ENCODE peak calls at places on chromosome 14, in six cellular contexts. P is mesendoderm; W is effector memory CD8-positive, alpha-beta T cell; K is hepatocyte; V is fibroblast of pulmonary artery; F is activated CD4-positive, CD25-positive, alpha-beta regulatory T cell. L is an unnamed sample.

GRCh38 chr14:93490001-93490400 is 59.3 kb downstream of the UNC79 start:
- DNase-seq in W (no peak), V (no peak), P (no peak), F (no peak), K (no peak), L (no peak)

GRCh38 chr14:51328089-51328941 is 88.3 kb downstream of the TMX1 start:
- DNase-seq in V (peak; percentile 59), K (no peak), P (peak; percentile 25), W (no peak), F (no peak), L (peak; percentile 85)

GRCh38 chr14:61326847-61327246 is 5.5 kb downstream of the PRKCH start:
- DNase-seq in W (no peak), V (peak; percentile 92), K (peak; percentile 30), P (peak; percentile 71), F (no peak), L (peak; percentile 27)

GRCh38 chr14:64708148-64709004 is 4.2 kb downstream of the PLEKHG3 start:
- DNase-seq in P (peak; percentile 98), K (peak; percentile 87), V (no peak), W (peak; percentile 25), F (no peak), L (peak; percentile 69)

GRCh38 chr14:102086346-102086971 is 385 bp downstream of the HSP90AA1 start:
- DNase-seq in V (peak; percentile 63), W (peak; percentile 72), K (peak; percentile 79), P (peak; percentile 48), F (peak; percentile 60), L (peak; percentile 76)

GRCh38 chr14:34539407-34540180 is at the start of gene EAPP:
- DNase-seq in F (no peak), P (peak; percentile 99), K (peak; percentile 99), W (peak; percentile 91), V (peak; percentile 98), L (peak; percentile 98)

GRCh38 chr14:102666635-102667034 is 74.2 kb downstream of the RCOR1 start:
- DNase-seq in P (no peak), W (no peak), V (peak; percentile 20), K (no peak), F (no peak), L (peak; percentile 67)

GRCh38 chr14:101018561-101019290 is 115.2 kb upstream of the RTL1 start:
- DNase-seq in F (no peak), W (no peak), P (no peak), V (no peak), K (no peak), L (no peak)

GRCh38 chr14:66383271-66383670 is 102.9 kb upstream of the CCDC196 start:
- DNase-seq in F (no peak), P (no peak), W (no peak), K (no peak), V (no peak), L (no peak)

GRCh38 chr14:74140374-74140850 is 55.7 kb downstream of the LIN52 start:
- DNase-seq in W (no peak), K (peak; percentile 77), F (no peak), V (peak; percentile 13), P (peak; percentile 10), L (no peak)

GRCh38 chr14:95498622-95499353 is 17.7 kb downstream of the SYNE3 start:
- DNase-seq in V (no peak), F (no peak), K (peak; percentile 54), W (no peak), P (no peak), L (no peak)

GRCh38 chr14:69049675-69050074 is 70.6 kb upstream of the ACTN1 start:
- DNase-seq in W (no peak), F (no peak), V (peak; percentile 96), K (peak; percentile 57), P (no peak), L (peak; percentile 93)

GRCh38 chr14:103164786-103165185 is 41.5 kb downstream of the TNFAIP2 start:
- DNase-seq in P (no peak), W (no peak), V (no peak), K (no peak), F (no peak), L (no peak)

GRCh38 chr14:71694888-71695505 is 237.2 kb upstream of the RGS6 start:
- DNase-seq in F (no peak), V (no peak), W (no peak), K (no peak), P (no peak), L (no peak)

GRCh38 chr14:94548131-94548998 is 12.9 kb upstream of the SERPINA4 start:
- DNase-seq in V (peak; percentile 17), P (no peak), W (no peak), K (no peak), F (no peak), L (no peak)

GRCh38 chr14:72714871-72715214 is 179.1 kb downstream of the DPF3 start:
- DNase-seq in F (no peak), P (no peak), V (no peak), W (no peak), K (no peak), L (no peak)

GRCh38 chr14:38224328-38224727 is 16.6 kb downstream of the SSTR1 start:
- DNase-seq in F (no peak), K (no peak), W (no peak), V (peak; percentile 7), P (no peak), L (no peak)

GRCh38 chr14:61364243-61364642 is 42.9 kb downstream of the PRKCH start:
- DNase-seq in F (no peak), K (no peak), V (no peak), W (no peak), P (no peak), L (no peak)

GRCh38 chr14:105064721-105065143 is 498 bp downstream of the GPR132 start:
- DNase-seq in W (no peak), P (no peak), K (peak; percentile 82), V (peak; percentile 16), F (no peak), L (peak; percentile 32)

GRCh38 chr14:94484476-94484875 is 8.5 kb upstream of the SERPINA9 start:
- DNase-seq in P (no peak), W (no peak), F (no peak), K (no peak), V (no peak), L (no peak)

GRCh38 chr14:103973354-103973753 is 31.0 kb upstream of the RD3L start:
- DNase-seq in P (peak; percentile 8), K (no peak), V (no peak), F (no peak), W (no peak), L (peak; percentile 13)

GRCh38 chr14:92471919-92472318 is 41.7 kb upstream of the RIN3 start:
- DNase-seq in F (no peak), V (peak; percentile 69), P (peak; percentile 86), K (peak; percentile 84), W (no peak), L (peak; percentile 91)